ENCODE peak calls at places on chromosome 1, in ten cellular contexts. H, N, O, L, Q, P, A, S, E and Z are unnamed samples.

GRCh38 chr1:44405804-44406743 is 1.0 kb downstream of the RNF220 start:
- DNase-seq in H (peak), N (no peak), O (no peak), L (no peak), Q (peak), P (no peak), A (no peak), S (peak), E (no peak), Z (no peak)

GRCh38 chr1:248926401-248927182 is 20.6 kb downstream of the PGBD2 start:
- DNase-seq in H (no peak), N (peak), O (no peak), L (no peak), Q (no peak), P (no peak), A (no peak), S (no peak), E (no peak), Z (no peak)

GRCh38 chr1:206002833-206003532 is at the start of gene RAB7B:
- DNase-seq in H (no peak), N (peak), O (peak), L (no peak), Q (no peak), P (peak), A (peak), S (no peak), E (no peak), Z (peak)

GRCh38 chr1:29828526-29829447 is 592.5 kb downstream of the PTPRU start:
- DNase-seq in H (no peak), N (no peak), O (no peak), L (no peak), Q (no peak), P (no peak), A (no peak), S (no peak), E (peak), Z (peak)

GRCh38 chr1:223670458-223671159 is 5.1 kb upstream of the CAPN8 start:
- DNase-seq in H (peak), N (peak), O (peak), L (peak), Q (no peak), P (peak), A (peak), S (peak), E (no peak), Z (no peak)

GRCh38 chr1:183721041-183721440 is 67.9 kb upstream of the APOBEC4 start:
- DNase-seq in H (no peak), N (no peak), O (no peak), L (no peak), Q (no peak), P (no peak), A (no peak), S (no peak), E (no peak), Z (no peak)

GRCh38 chr1:43938892-43939587 is 5.4 kb downstream of the ARTN start:
- DNase-seq in H (no peak), N (no peak), O (no peak), L (no peak), Q (no peak), P (no peak), A (no peak), S (no peak), E (no peak), Z (no peak)

GRCh38 chr1:30466026-30466425 is 257.4 kb downstream of the MATN1 start:
- DNase-seq in H (no peak), N (no peak), O (no peak), L (no peak), Q (no peak), P (no peak), A (no peak), S (no peak), E (no peak), Z (no peak)

GRCh38 chr1:61254629-61255323 is 172.4 kb downstream of the NFIA start:
- DNase-seq in H (no peak), N (peak), O (peak), L (no peak), Q (no peak), P (peak), A (no peak), S (no peak), E (no peak), Z (no peak)

GRCh38 chr1:28915036-28915895 is 897 bp downstream of the EPB41 start:
- DNase-seq in H (peak), N (peak), O (peak), L (no peak), Q (peak), P (peak), A (peak), S (peak), E (peak), Z (no peak)

GRCh38 chr1:115337633-115338456 is at the start of gene NGF:
- DNase-seq in H (no peak), N (peak), O (peak), L (no peak), Q (no peak), P (peak), A (no peak), S (peak), E (no peak), Z (no peak)

GRCh38 chr1:174534789-174535188 is 87.0 kb downstream of the GPR52 start:
- DNase-seq in H (no peak), N (peak), O (no peak), L (no peak), Q (no peak), P (no peak), A (no peak), S (no peak), E (no peak), Z (no peak)

GRCh38 chr1:226482975-226483660 is 65.4 kb upstream of the STUM start:
- DNase-seq in H (no peak), N (no peak), O (no peak), L (no peak), Q (no peak), P (no peak), A (no peak), S (no peak), E (no peak), Z (no peak)

GRCh38 chr1:21775985-21776562 is 6.9 kb downstream of the USP48 start:
- DNase-seq in H (peak), N (peak), O (no peak), L (no peak), Q (no peak), P (no peak), A (no peak), S (no peak), E (no peak), Z (no peak)

DNA sequence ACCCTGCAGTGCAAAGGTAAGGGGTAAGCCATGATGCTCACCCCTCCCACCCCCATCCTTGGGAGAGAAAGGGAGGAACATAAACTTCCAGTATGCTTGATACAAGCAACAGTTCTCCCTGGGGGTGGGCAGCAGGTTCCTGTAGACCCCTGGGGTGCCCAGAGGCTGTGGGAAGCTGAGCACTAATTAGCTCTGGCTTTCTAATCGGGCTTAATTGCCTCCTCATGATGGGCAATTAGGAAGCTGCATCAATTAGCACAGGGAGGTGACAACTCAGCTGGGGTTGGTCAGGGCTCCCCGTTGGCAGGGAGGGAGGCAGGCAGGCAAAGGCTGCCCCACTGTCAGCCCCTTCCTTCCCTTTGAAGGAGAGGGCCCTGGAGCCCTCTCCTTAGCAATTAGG is 15.7 kb upstream of the LMNA start:
- DNase-seq in H (no peak), N (no peak), O (no peak), L (no peak), Q (no peak), P (no peak), A (no peak), S (no peak), E (no peak), Z (no peak)
- TF ChIP-seq POLR2A in H (no peak), N (no peak), O (no peak), L (no peak), Q (no peak), P (no peak), A (no peak), S (no peak), E (no peak), Z (no peak)

DNA sequence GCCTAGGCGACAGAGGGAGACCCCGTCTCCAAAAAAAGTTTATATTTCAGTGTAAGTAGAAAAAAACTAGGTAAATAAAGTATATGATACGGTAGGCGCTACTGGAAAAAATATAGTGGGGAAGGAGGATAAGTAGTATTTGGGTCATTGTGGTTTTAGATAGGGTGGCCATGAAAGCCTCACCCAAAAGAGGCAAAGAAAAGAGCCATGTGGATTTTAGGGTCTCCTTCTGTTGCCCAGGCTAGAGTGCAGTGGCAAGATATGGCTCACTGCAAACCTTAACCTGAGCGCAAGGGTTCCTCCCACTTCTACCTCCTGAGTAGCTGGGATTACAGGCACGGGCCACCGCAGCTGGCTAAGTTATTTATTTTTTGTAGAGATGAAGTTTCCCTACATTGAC is 17.1 kb downstream of the LEPR start:
- DNase-seq in H (no peak), N (no peak), O (no peak), L (no peak), Q (no peak), P (no peak), A (no peak), S (no peak), E (no peak), Z (no peak)
- TF ChIP-seq POLR2A in H (no peak), N (no peak), O (no peak), L (no peak), Q (no peak), P (no peak), A (no peak), S (no peak), E (no peak), Z (no peak)

DNA sequence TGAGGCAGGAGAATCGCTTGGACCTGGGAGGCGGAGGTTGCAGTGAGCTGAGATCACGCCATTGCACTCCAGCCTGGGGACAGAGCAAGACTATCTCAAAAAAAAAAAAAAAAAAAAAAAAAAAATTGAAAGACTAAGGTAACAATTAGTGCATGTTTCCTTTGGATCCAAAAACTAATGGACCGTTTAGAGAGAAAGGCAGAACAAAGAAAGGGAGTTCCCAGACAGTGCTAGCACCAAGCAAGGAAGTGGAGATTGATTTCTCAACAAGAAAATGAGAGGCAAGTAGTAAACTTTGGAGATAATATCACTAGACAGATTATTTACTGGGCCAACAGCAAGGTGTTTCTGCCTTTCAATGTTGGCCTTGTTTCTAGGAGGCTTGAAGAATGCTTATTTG is 24.2 kb downstream of the ATP1B1 start:
- DNase-seq in H (no peak), N (no peak), O (no peak), L (no peak), Q (no peak), P (no peak), A (no peak), S (no peak), E (no peak), Z (no peak)
- TF ChIP-seq POLR2A in H (no peak), N (no peak), O (no peak), L (no peak), Q (no peak), P (no peak), A (no peak), S (no peak), E (no peak), Z (no peak)

DNA sequence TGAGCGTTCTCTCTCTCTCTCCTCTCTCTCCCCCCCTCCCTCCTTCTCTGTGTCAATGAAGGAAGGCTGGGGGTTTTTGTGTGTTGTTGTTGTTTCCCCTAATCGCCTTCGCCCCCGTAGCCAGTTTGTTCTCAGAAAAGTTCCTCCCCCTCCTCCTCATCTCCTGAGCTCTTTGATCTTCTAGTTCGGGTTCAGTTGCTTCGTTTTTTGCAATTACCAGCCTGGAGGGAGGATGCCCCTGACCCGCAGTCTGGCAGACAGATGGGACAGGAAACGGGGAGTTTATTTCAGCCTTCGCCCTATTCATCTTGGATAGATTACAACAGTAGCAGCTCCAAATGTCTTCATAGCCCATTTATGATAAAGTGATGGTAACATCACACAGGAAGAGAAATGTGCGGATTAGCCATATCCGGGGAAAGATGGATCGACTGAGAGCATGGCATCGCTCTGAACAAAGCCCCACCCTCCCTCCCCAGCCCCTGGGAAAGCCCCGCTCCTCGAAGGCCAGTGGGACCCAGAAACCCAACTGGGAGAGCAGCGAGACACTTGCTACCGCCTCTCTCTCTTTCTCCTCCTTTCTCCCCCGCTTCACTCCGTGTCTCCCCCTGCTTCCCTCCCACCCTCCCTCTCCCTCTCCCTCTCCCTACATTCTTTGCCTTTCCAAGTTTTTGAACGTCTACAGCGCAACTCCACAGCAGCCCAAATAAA is 139.7 kb upstream of the ARHGEF16 start:
- DNase-seq in H (no peak), N (peak), O (no peak), L (no peak), Q (no peak), P (no peak), A (no peak), S (no peak), E (no peak), Z (no peak)
- TF ChIP-seq POLR2A in H (no peak), N (no peak), O (no peak), L (no peak), Q (no peak), P (no peak), A (no peak), S (no peak), E (no peak), Z (no peak)

DNA sequence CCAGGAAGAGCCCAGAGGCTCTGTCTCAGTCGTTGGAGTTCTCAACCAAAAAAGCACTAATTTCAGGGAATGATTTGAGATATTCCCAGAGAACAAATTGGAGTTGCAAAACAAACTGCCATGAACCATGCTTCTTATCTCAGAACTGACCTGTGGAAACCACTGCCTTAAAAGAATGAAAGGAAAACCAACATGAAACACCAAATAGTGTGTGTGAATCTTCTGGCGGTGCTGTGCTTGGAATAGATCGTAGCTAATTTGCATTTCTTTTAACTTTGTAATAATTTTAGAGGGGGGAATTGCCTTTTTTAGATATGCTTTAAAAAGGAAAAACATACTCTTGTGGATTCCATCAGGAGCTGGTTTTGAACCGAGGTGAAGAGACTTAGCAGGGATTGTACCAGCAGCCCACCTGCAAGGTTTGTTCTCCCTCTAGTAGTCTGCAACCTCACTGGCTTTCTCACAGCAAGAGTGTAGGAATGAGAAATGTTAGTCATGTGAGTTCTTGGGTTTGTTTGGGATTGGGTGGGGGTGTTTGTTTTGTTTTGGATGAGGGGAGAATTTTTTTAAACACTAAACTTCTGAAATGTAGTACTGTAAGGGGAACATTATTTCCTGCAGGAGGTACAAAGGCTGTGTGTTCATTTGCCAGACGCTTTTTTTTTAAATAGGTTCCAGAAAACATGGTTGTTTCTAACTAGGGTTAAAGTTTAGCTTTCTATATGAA is 45.7 kb upstream of the ANGPTL1 start:
- DNase-seq in H (peak), N (no peak), O (no peak), L (no peak), Q (no peak), P (no peak), A (no peak), S (no peak), E (no peak), Z (no peak)
- TF ChIP-seq POLR2A in H (peak), N (no peak), O (no peak), L (no peak), Q (no peak), P (no peak), A (no peak), S (no peak), E (no peak), Z (no peak)

DNA sequence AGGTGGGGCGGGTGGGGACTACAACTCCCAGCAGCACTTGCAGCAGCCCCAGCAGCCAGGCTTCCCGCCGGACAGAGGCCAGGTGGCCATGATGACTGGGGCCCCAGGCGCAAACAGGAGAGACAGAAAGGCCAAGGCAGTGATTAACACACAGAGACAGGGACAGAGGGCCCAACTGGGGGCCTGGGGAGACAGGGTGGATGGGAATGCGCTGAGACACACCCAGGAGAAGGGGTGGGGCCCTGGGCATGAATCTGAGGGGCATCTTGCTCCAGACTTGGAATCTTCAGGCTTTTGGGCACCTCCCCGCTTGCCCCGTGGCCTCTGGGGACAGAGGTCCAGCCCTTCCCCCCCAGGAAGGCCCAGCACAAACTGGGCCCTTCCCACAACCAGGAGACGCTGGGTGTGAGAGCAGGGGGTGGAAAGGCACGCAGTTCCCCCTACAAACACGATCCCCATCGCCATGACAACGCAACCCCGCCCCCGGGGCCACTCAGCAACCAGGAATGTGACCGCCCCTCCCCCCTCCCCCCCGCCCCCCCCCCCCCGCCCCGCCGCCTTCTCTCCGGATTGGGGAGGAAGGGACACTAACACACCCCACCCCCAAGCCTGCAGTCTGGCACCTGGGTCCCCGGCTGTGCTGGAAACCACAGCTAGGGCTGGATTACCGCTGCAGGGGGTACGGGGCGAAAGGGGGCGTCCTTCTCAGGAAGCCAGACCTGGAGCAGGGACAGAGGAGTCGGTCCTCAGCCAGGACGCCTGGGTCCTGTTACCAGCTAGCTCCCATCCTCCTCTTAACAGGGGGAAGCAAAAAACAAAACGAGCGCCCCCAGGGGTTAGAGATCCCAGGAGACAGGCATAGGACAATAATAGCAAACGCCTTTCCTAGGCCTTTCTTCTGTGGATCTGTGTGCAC is 4.5 kb downstream of the HDGF start:
- DNase-seq in H (peak), N (peak), O (peak), L (peak), Q (peak), P (peak), A (peak), S (peak), E (peak), Z (peak)
- TF ChIP-seq POLR2A in H (peak), N (no peak), O (peak), L (no peak), Q (peak), P (peak), A (peak), S (peak), E (peak), Z (no peak)

GRCh38 chr1:52562766-52563165 is 9.9 kb upstream of the TUT4 start:
- DNase-seq in H (no peak), N (no peak), O (no peak), L (no peak), Q (no peak), P (no peak), A (no peak), S (no peak), E (no peak), Z (no peak)

GRCh38 chr1:52554756-52555155 is 1.9 kb upstream of the TUT4 start:
- DNase-seq in H (peak), N (peak), O (no peak), L (no peak), Q (no peak), P (no peak), A (no peak), S (no peak), E (no peak), Z (no peak)

GRCh38 chr1:52556641-52557360 is 3.9 kb upstream of the TUT4 start:
- DNase-seq in H (no peak), N (no peak), O (no peak), L (no peak), Q (no peak), P (no peak), A (no peak), S (no peak), E (no peak), Z (no peak)

GRCh38 chr1:52559875-52560274 is 7.0 kb upstream of the TUT4 start:
- DNase-seq in H (no peak), N (no peak), O (no peak), L (no peak), Q (no peak), P (no peak), A (no peak), S (no peak), E (no peak), Z (no peak)

DNA sequence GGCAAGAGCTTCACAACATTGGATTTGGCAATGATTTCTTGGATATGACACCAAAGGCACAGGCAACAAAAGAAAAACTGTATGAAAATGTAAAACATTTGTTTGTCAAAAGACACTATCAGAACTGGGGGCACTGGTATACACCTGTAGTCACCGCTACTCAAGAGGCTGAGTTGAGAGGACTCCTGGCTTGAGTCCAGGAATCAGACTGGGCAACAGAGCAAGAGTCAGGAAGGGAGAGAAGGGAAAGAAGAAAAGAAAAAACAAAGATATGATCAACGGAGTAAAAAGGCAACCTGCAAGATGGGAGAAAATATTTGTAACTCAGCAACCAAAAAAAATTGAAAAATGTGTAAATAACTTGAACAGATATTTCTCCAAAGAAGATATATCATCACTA is 6.0 kb upstream of the TUT4 start:
- DNase-seq in H (no peak), N (no peak), O (peak), L (no peak), Q (no peak), P (no peak), A (no peak), S (no peak), E (no peak), Z (no peak)
- TF ChIP-seq POLR2A in H (no peak), N (no peak), O (no peak), L (no peak), Q (no peak), P (no peak), A (no peak), S (no peak), E (no peak), Z (no peak)

GRCh38 chr1:207393610-207394009 is 60.5 kb upstream of the CR2 start:
- DNase-seq in H (no peak), N (peak), O (no peak), L (peak), Q (no peak), P (peak), A (no peak), S (no peak), E (no peak), Z (no peak)
- TF ChIP-seq POLR2A in H (no peak), N (no peak), O (no peak), L (no peak), Q (no peak), P (no peak), A (no peak), S (no peak), E (no peak), Z (no peak)